ENCODE peak calls at places on chromosomes 6 and 20, in nine cellular contexts. D is CD4-positive, CD25-positive, alpha-beta regulatory T cell; M is right cardiac atrium; G is OCI-LY7; I is fibroblast of lung; X is ovary; V is breast epithelium; F is tibial nerve; N is neuronal stem cell. S is an unnamed sample. For H3K4me1, the result is how much of the 10 kb centered on the place peaks cover.

GRCh38 chr6:148831064-148831463 is 84.2 kb downstream of the UST start:
- DNase-seq in X (no peak), M (no peak), N (no peak), D (no peak), G (no peak), F (no peak), V (no peak), I (no peak), S (no peak)

GRCh38 chr20:36784900-36785299 is 11.3 kb upstream of the DSN1 start:
- DNase-seq in D (no peak), I (peak), G (no peak), V (no peak), X (peak), F (peak), M (peak), N (no peak), S (no peak)

GRCh38 chr6:44569931-44570385 is 182.5 kb downstream of the CDC5L start:
- DNase-seq in D (no peak), M (peak), F (peak), I (peak), G (no peak), N (no peak), V (peak), X (no peak), S (no peak)

GRCh38 chr6:36523451-36523850 is 23.8 kb downstream of the STK38 start:
- DNase-seq in M (no peak), N (no peak), F (no peak), G (no peak), I (no peak), X (no peak), V (no peak), D (no peak), S (no peak)

GRCh38 chr6:36627801-36628246 is 33.7 kb downstream of the SRSF3 start:
- DNase-seq in M (peak), V (peak), G (no peak), I (peak), D (no peak), X (peak), N (no peak), F (no peak), S (peak)

GRCh38 chr6:135250751-135251356 is 69.7 kb downstream of the MYB start:
- DNase-seq in N (peak), X (no peak), I (no peak), D (no peak), G (no peak), V (no peak), F (no peak), M (no peak), S (no peak)

GRCh38 chr6:166533205-166533824 is 53.2 kb downstream of the RAMACL start:
- DNase-seq in N (no peak), D (no peak), G (no peak), I (no peak), V (no peak), F (no peak), X (no peak), M (no peak), S (no peak)

GRCh38 chr6:51594981-51595380 is 492.4 kb downstream of the PKHD1 start:
- DNase-seq in X (no peak), D (no peak), V (no peak), G (no peak), M (no peak), F (no peak), I (no peak), N (no peak), S (no peak)

GRCh38 chr6:4577406-4577805 is 198.8 kb upstream of the CDYL start:
- DNase-seq in N (no peak), V (no peak), X (no peak), I (peak), F (no peak), M (no peak), D (no peak), G (no peak), S (peak)

GRCh38 chr20:22825546-22825945 is 209.6 kb upstream of the SSTR4 start:
- DNase-seq in M (no peak), N (no peak), G (no peak), I (no peak), X (no peak), F (no peak), D (no peak), V (peak), S (no peak)

GRCh38 chr6:57173886-57174510 is 1.9 kb downstream of the BAG2 start:
- DNase-seq in N (no peak), I (peak), F (peak), D (no peak), V (no peak), X (peak), G (no peak), M (no peak), S (no peak)

GRCh38 chr6:169240125-169240524 is 13.5 kb downstream of the THBS2 start:
- DNase-seq in M (no peak), I (no peak), D (no peak), F (no peak), V (peak), N (no peak), G (no peak), X (no peak), S (no peak)

DNA sequence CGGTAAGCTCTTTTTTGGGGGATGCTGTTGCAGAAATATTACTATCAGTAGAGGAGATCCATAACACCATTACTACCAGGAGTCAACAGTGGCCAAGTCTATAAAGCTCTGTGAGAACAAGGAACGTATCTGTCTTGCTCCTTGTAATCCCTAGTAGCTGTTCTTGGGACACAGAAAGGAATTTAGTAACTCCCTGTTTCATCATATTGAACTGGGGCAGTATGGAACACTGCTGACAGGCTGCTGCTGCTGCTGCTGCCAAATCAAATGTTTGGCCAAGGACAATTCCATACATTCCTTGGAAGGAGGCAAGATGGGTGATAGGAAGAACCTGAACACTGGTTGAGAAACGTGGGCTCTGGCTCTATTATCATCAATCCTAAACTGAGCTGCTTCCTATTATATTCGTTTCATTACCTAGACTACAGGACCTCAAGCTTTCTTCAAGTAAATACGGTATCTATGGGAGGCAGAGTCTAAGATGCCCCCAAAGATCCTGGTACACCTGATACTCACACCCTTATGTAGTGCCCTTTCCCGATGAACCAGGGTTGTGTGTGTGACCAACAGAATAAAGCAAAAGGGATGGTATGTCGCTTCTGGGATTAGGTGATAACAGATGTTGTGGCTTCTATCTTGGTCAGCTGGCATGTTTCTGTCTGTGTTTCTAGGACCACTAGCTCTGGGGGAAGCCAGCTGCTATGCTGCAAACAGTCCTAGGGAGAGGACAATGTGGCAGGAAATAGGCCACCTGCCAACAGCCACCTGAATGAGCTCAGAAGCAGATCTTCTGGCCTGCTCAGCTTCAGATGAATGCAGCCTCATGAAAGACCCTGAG is 39.5 kb downstream of the ELOVL5 start:
- DNase-seq in M (no peak), I (peak), F (no peak), G (peak), N (no peak), D (no peak), X (no peak), V (no peak), S (no peak)
- H3K4me1 ChIP-seq in M (under half), I (under half), F (half or more), G (half or more), N (under half), D (half or more), X (under half), V (under half), S (under half)

GRCh38 chr6:15330174-15330934 is 84.5 kb downstream of the JARID2 start:
- DNase-seq in I (no peak), D (no peak), F (no peak), M (no peak), X (no peak), V (no peak), N (no peak), G (no peak), S (no peak)

GRCh38 chr6:15327271-15327670 is 81.4 kb downstream of the JARID2 start:
- DNase-seq in N (no peak), M (no peak), F (no peak), D (no peak), V (no peak), I (no peak), X (no peak), G (peak), S (no peak)

GRCh38 chr6:15331143-15331542 is 85.3 kb downstream of the JARID2 start:
- DNase-seq in N (no peak), X (no peak), D (no peak), I (no peak), V (no peak), G (no peak), F (no peak), M (no peak), S (no peak)

GRCh38 chr6:15331629-15332241 is 85.9 kb downstream of the JARID2 start:
- DNase-seq in I (no peak), M (no peak), N (no peak), G (peak), F (no peak), X (no peak), V (no peak), D (no peak), S (no peak)

DNA sequence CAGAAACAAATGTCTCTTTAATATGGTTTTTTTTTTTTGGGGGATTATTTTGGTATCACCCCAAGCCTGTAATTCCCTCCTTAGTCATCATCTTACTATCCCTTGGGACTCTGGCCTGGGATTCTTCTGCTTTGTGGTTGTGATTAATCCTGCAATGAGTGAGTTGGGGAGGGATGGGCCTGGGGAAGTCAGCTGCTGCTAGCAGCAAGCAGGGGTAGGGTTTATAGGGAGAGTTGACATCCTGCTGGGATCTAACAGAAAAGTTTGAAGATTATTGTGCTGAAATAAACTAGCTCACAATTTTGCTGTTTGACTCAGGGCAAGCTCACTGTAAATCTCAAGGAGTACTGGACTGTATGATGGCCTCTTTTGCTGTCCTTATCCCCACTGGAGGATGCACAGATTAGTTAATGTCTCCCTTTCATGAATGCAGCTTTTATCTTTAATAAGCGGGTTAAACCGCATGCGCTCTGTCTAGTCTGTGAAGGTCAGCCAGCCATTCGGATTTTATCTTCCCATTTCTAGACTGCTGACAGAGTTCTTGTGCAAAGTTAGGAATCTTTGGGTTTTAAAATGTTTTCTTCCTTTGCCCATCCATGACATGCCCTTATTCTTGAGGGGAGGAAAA is 83.4 kb downstream of the JARID2 start:
- DNase-seq in F (no peak), N (no peak), V (no peak), M (no peak), I (peak), G (no peak), X (no peak), D (no peak), S (no peak)
- H3K4me1 ChIP-seq in F (half or more), N (under half), V (under half), M (under half), I (under half), G (half or more), X (under half), D (under half), S (under half)

GRCh38 chr6:93794161-93794560 is 374.8 kb upstream of the EPHA7 start:
- DNase-seq in I (no peak), V (no peak), F (no peak), G (no peak), D (no peak), X (no peak), N (no peak), M (no peak), S (no peak)
- H3K4me1 ChIP-seq in I (under half), V (under half), F (under half), G (under half), D (under half), X (under half), N (under half), M (under half), S (under half)

GRCh38 chr6:33634986-33635385 is 13.9 kb downstream of the ITPR3 start:
- DNase-seq in M (no peak), F (no peak), X (no peak), D (no peak), I (no peak), G (no peak), N (no peak), V (no peak), S (no peak)

GRCh38 chr6:33632603-33633039 is 11.5 kb downstream of the ITPR3 start:
- DNase-seq in D (peak), F (peak), G (peak), N (no peak), I (no peak), M (peak), V (no peak), X (peak), S (no peak)

GRCh38 chr6:33634203-33634727 is 13.1 kb downstream of the ITPR3 start:
- DNase-seq in X (no peak), G (no peak), N (no peak), V (no peak), F (no peak), M (no peak), D (no peak), I (no peak), S (no peak)

GRCh38 chr6:33633084-33633461 is 12.0 kb downstream of the ITPR3 start:
- DNase-seq in X (peak), N (no peak), D (no peak), G (no peak), V (no peak), I (no peak), F (no peak), M (no peak), S (no peak)

DNA sequence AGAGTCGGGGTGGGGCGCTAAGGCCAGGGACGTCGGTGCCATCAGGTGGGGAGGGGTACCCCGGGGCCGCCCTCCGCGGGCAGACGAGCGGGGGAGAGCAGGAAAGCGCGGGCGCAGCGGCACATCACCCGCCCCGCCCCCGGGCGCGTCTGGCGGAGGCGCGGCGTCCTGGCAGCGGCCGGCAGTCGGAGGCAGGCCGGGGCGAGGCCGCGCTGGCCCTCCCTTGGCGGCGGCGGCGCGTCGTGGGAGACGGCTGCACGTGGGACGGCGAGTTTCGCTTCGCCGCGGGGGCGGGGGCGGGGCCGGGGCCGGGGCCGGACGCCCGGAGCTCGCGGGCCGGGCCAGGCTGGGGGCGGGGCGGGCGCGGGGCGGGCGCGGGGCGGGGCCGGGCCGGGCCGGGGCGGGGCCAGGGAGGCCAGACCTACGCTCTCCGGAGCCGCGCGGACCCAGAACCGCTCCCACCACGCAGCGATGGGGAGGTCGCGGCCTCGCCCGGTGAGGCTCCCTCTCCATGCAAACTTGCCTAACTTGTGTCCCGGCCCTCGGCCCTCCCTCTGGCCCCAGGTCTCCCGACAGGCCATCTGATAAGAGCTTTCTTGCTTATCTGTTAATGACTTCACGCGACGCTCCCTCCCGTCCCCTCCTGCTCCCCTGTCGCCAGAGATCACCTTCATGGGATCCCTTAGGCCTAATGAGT is 12.5 kb downstream of the ITPR3 start:
- DNase-seq in M (peak), V (no peak), I (peak), X (peak), G (peak), F (no peak), D (peak), N (no peak), S (peak)
- H3K4me1 ChIP-seq in M (under half), V (under half), I (under half), X (under half), G (half or more), F (half or more), D (under half), N (under half), S (under half)

DNA sequence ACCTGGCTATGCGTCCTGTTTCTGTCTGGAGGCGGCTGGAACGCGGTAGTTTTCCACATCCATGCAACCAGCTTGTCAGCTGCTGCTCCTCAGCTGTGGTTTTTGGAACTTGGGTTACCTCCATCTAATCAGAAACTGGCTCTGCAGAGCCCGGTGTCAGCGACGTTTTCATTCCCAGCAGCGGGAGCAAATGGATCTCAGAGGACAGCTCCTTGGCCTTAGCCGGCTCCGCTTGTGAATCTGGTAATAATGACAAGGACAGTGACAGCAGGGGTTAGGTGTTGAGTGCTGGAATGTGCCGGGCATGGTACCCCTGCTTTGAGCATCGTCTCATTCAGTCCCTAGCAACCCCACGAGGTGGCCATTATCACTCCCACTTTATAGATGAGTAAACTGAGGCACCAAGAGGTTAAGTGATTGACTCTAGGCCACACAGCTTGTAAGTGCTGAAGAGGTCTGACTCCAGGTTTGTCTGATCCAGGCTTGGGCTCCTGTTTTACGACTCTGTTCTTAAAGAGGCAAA is 1.3 kb downstream of the SLCO4A1 start:
- DNase-seq in F (no peak), V (no peak), X (no peak), D (no peak), N (no peak), I (no peak), M (no peak), G (no peak), S (no peak)
- H3K4me1 ChIP-seq in F (half or more), V (under half), X (under half), D (half or more), N (under half), I (under half), M (under half), G (half or more), S (under half)

DNA sequence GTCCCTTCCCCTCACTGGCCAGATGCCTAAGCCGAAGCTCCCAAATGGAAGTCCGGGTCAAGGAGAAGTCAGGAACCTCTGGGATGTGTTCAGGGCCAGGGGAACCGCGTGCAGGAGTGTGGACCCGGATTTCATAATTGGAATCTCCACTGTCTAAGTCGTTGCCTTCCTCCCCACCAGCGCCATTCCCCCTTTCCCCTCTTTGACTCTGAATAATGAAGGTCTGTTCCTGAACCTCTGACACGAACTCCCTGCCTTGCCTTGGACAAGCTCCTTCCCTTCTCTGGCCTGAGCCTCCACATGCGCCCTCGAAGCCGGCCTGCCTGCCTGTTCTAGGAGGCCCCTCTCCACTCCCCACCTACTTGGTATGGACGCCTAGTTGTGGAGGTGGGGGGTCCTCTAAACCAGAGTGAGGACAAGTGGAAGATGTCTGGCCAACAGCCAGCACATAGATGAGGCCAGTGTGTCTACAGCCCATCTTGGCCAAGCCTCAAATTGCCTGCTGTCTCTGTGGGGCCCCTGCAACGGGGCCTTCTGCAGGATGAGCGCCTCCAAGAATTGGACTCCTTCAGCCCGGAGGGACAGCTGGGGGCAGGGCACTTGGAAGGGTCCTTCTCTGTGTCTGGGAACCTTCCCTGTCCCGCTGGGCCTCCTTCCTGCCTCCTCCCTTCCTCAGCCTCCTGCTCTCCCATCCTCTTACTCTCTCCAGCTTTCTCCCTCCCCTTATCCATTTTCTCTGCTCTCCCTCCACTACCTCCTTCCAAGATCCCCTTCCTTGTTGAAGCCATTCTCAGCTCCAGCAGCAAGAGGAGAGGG is 1.5 kb downstream of the MDFI start:
- DNase-seq in V (no peak), N (no peak), M (no peak), F (no peak), D (no peak), I (no peak), X (no peak), G (no peak), S (no peak)
- H3K4me1 ChIP-seq in V (under half), N (under half), M (under half), F (under half), D (under half), I (under half), X (under half), G (under half), S (under half)

DNA sequence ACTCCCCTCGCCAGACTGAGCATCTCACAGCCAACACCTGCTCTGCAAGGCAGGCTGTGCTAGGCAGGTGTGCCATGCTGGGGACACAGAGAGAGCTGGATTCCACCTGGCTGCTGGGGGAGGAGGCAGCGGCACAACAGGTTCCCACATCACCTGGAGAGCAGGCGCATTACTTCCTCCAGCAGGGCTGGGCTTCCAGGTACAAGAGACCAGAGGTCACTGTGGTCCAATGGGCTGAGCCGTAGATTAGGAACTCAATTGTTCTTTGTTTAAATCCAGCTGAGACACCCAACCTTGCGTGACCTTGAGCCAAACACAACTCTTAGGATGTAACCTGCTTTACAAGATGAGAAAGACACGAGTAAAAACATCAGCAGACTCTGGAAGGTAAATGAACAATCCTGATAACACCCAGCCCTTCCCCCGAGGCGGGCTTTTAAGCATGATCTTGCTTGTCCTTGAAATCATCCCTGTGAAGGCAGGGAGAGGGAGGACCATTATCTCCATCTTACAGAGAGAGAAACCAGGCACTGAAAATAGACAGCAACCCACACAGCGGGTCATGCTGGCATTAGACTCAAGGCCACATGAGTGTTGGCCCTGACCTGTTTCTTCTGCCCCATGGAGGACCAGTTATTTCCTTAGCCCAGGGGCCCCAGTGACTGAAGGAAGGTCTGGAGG is 216.5 kb upstream of the RREB1 start:
- DNase-seq in N (no peak), X (no peak), F (no peak), D (no peak), V (no peak), M (no peak), G (no peak), I (no peak), S (no peak)
- H3K4me1 ChIP-seq in N (under half), X (under half), F (under half), D (under half), V (under half), M (under half), G (under half), I (under half), S (under half)